ENCODE peak calls at places on chromosomes 12 and 14, in nine cellular contexts. One of them, this sample, is unnamed.
A peak's percentile ranks its signal among the peaks of the same experiment; 100 is the strongest.

GRCh38 chr14:76908834-76909233 is 82.6 kb downstream of the LRRC74A start:
- DNase-seq in WERI-Rb-1: no peak
- DNase-seq in suprapubic skin: no peak
- DNase-seq in body of pancreas: peak; percentile 68
- DNase-seq in A549: no peak
- DNase-seq in ovary: no peak
- DNase-seq in right atrium auricular region: no peak
- DNase-seq in heart right ventricle: no peak
- DNase-seq in CD8-positive, alpha-beta T cell: peak; percentile 44
- DNase-seq in this sample: peak; percentile 29

GRCh38 chr14:65210118-65210826 is 108.0 kb upstream of the MAX start:
- DNase-seq in WERI-Rb-1: no peak
- DNase-seq in suprapubic skin: no peak
- DNase-seq in body of pancreas: peak; percentile 23
- DNase-seq in A549: no peak
- DNase-seq in ovary: no peak
- DNase-seq in right atrium auricular region: no peak
- DNase-seq in heart right ventricle: no peak
- DNase-seq in CD8-positive, alpha-beta T cell: no peak
- DNase-seq in this sample: no peak

GRCh38 chr14:53740570-53740969 is 216.1 kb downstream of the BMP4 start:
- DNase-seq in WERI-Rb-1: no peak
- DNase-seq in suprapubic skin: no peak
- DNase-seq in body of pancreas: no peak
- DNase-seq in A549: no peak
- DNase-seq in ovary: no peak
- DNase-seq in right atrium auricular region: no peak
- DNase-seq in heart right ventricle: no peak
- DNase-seq in CD8-positive, alpha-beta T cell: no peak
- DNase-seq in this sample: no peak

GRCh38 chr12:117567644-117568043 is 206.2 kb upstream of the NOS1 start:
- DNase-seq in WERI-Rb-1: no peak
- DNase-seq in suprapubic skin: no peak
- DNase-seq in body of pancreas: no peak
- DNase-seq in A549: no peak
- DNase-seq in ovary: no peak
- DNase-seq in right atrium auricular region: no peak
- DNase-seq in heart right ventricle: no peak
- DNase-seq in CD8-positive, alpha-beta T cell: no peak
- DNase-seq in this sample: no peak

GRCh38 chr12:116474331-116474730 is 84.8 kb upstream of the MAP1LC3B2 start:
- DNase-seq in WERI-Rb-1: no peak
- DNase-seq in suprapubic skin: no peak
- DNase-seq in body of pancreas: no peak
- DNase-seq in A549: no peak
- DNase-seq in ovary: no peak
- DNase-seq in right atrium auricular region: no peak
- DNase-seq in heart right ventricle: no peak
- DNase-seq in CD8-positive, alpha-beta T cell: no peak
- DNase-seq in this sample: no peak

GRCh38 chr12:4858385-4858784 is 51.3 kb upstream of the KCNA1 start:
- DNase-seq in WERI-Rb-1: peak; percentile 82
- DNase-seq in suprapubic skin: no peak
- DNase-seq in body of pancreas: peak; percentile 37
- DNase-seq in A549: no peak
- DNase-seq in ovary: no peak
- DNase-seq in right atrium auricular region: no peak
- DNase-seq in heart right ventricle: no peak
- DNase-seq in CD8-positive, alpha-beta T cell: no peak
- DNase-seq in this sample: peak; percentile 11

GRCh38 chr12:56143870-56144269 is 8.5 kb upstream of the MYL6B start:
- DNase-seq in WERI-Rb-1: no peak
- DNase-seq in suprapubic skin: no peak
- DNase-seq in body of pancreas: no peak
- DNase-seq in A549: no peak
- DNase-seq in ovary: no peak
- DNase-seq in right atrium auricular region: no peak
- DNase-seq in heart right ventricle: peak; percentile 58
- DNase-seq in CD8-positive, alpha-beta T cell: no peak
- DNase-seq in this sample: no peak

GRCh38 chr12:40185303-40185693 is 39.5 kb upstream of the LRRK2 start:
- DNase-seq in WERI-Rb-1: no peak
- DNase-seq in suprapubic skin: no peak
- DNase-seq in body of pancreas: no peak
- DNase-seq in A549: no peak
- DNase-seq in ovary: no peak
- DNase-seq in right atrium auricular region: no peak
- DNase-seq in heart right ventricle: no peak
- DNase-seq in CD8-positive, alpha-beta T cell: no peak
- DNase-seq in this sample: no peak

GRCh38 chr14:61615743-61616523 is 79.4 kb upstream of the HIF1A start:
- DNase-seq in WERI-Rb-1: no peak
- DNase-seq in suprapubic skin: no peak
- DNase-seq in body of pancreas: no peak
- DNase-seq in A549: no peak
- DNase-seq in ovary: no peak
- DNase-seq in right atrium auricular region: no peak
- DNase-seq in heart right ventricle: no peak
- DNase-seq in CD8-positive, alpha-beta T cell: no peak
- DNase-seq in this sample: no peak

GRCh38 chr12:90977224-90977623 is 22.2 kb upstream of the CCER1 start:
- DNase-seq in WERI-Rb-1: no peak
- DNase-seq in suprapubic skin: no peak
- DNase-seq in body of pancreas: no peak
- DNase-seq in A549: no peak
- DNase-seq in ovary: no peak
- DNase-seq in right atrium auricular region: no peak
- DNase-seq in heart right ventricle: no peak
- DNase-seq in CD8-positive, alpha-beta T cell: no peak
- DNase-seq in this sample: no peak

GRCh38 chr12:41190360-41190759 is 2.2 kb downstream of the PDZRN4 start:
- DNase-seq in WERI-Rb-1: peak; percentile 33
- DNase-seq in suprapubic skin: no peak
- DNase-seq in body of pancreas: no peak
- DNase-seq in A549: peak; percentile 42
- DNase-seq in ovary: no peak
- DNase-seq in right atrium auricular region: no peak
- DNase-seq in heart right ventricle: no peak
- DNase-seq in CD8-positive, alpha-beta T cell: no peak
- DNase-seq in this sample: no peak

GRCh38 chr12:94247256-94247655 is 98.9 kb downstream of the PLXNC1 start:
- DNase-seq in WERI-Rb-1: no peak
- DNase-seq in suprapubic skin: no peak
- DNase-seq in body of pancreas: no peak
- DNase-seq in A549: no peak
- DNase-seq in ovary: no peak
- DNase-seq in right atrium auricular region: no peak
- DNase-seq in heart right ventricle: no peak
- DNase-seq in CD8-positive, alpha-beta T cell: no peak
- DNase-seq in this sample: no peak

GRCh38 chr12:94644622-94645021 is 5.7 kb downstream of the TMCC3 start:
- DNase-seq in WERI-Rb-1: no peak
- DNase-seq in suprapubic skin: no peak
- DNase-seq in body of pancreas: peak; percentile 47
- DNase-seq in A549: no peak
- DNase-seq in ovary: no peak
- DNase-seq in right atrium auricular region: no peak
- DNase-seq in heart right ventricle: no peak
- DNase-seq in CD8-positive, alpha-beta T cell: no peak
- DNase-seq in this sample: no peak

GRCh38 chr12:95547522-95548055 is 3.7 kb downstream of the USP44 start:
- DNase-seq in WERI-Rb-1: no peak
- DNase-seq in suprapubic skin: no peak
- DNase-seq in body of pancreas: peak; percentile 52
- DNase-seq in A549: no peak
- DNase-seq in ovary: no peak
- DNase-seq in right atrium auricular region: no peak
- DNase-seq in heart right ventricle: no peak
- DNase-seq in CD8-positive, alpha-beta T cell: no peak
- DNase-seq in this sample: no peak

GRCh38 chr12:81598205-81598604 is 160.9 kb downstream of the PPFIA2 start:
- DNase-seq in WERI-Rb-1: peak; percentile 61
- DNase-seq in suprapubic skin: no peak
- DNase-seq in body of pancreas: no peak
- DNase-seq in A549: no peak
- DNase-seq in ovary: no peak
- DNase-seq in right atrium auricular region: no peak
- DNase-seq in heart right ventricle: no peak
- DNase-seq in CD8-positive, alpha-beta T cell: no peak
- DNase-seq in this sample: peak; percentile 1

GRCh38 chr12:99053599-99054362 is 408.7 kb downstream of the APAF1 start:
- DNase-seq in WERI-Rb-1: no peak
- DNase-seq in suprapubic skin: no peak
- DNase-seq in body of pancreas: no peak
- DNase-seq in A549: no peak
- DNase-seq in ovary: no peak
- DNase-seq in right atrium auricular region: no peak
- DNase-seq in heart right ventricle: no peak
- DNase-seq in CD8-positive, alpha-beta T cell: no peak
- DNase-seq in this sample: no peak

GRCh38 chr12:1435456-1435855 is 158.9 kb downstream of the FBXL14 start:
- DNase-seq in WERI-Rb-1: no peak
- DNase-seq in suprapubic skin: no peak
- DNase-seq in body of pancreas: peak; percentile 11
- DNase-seq in A549: no peak
- DNase-seq in ovary: no peak
- DNase-seq in right atrium auricular region: no peak
- DNase-seq in heart right ventricle: no peak
- DNase-seq in CD8-positive, alpha-beta T cell: no peak
- DNase-seq in this sample: peak; percentile 70

GRCh38 chr14:92625213-92625612 is 111.6 kb downstream of the RIN3 start:
- DNase-seq in WERI-Rb-1: no peak
- DNase-seq in suprapubic skin: no peak
- DNase-seq in body of pancreas: no peak
- DNase-seq in A549: peak; percentile 64
- DNase-seq in ovary: no peak
- DNase-seq in right atrium auricular region: no peak
- DNase-seq in heart right ventricle: no peak
- DNase-seq in CD8-positive, alpha-beta T cell: no peak
- DNase-seq in this sample: no peak

GRCh38 chr12:6461401-6462233 is 8.9 kb downstream of the VAMP1 start:
- DNase-seq in WERI-Rb-1: no peak
- DNase-seq in suprapubic skin: no peak
- DNase-seq in body of pancreas: peak; percentile 81
- DNase-seq in A549: no peak
- DNase-seq in ovary: no peak
- DNase-seq in right atrium auricular region: peak; percentile 64
- DNase-seq in heart right ventricle: no peak
- DNase-seq in CD8-positive, alpha-beta T cell: peak; percentile 86
- DNase-seq in this sample: peak; percentile 73

GRCh38 chr12:96237465-96238077 is 43.4 kb downstream of the ELK3 start:
- DNase-seq in WERI-Rb-1: no peak
- DNase-seq in suprapubic skin: peak; percentile 87
- DNase-seq in body of pancreas: peak; percentile 60
- DNase-seq in A549: no peak
- DNase-seq in ovary: peak; percentile 47
- DNase-seq in right atrium auricular region: peak; percentile 91
- DNase-seq in heart right ventricle: peak; percentile 75
- DNase-seq in CD8-positive, alpha-beta T cell: peak; percentile 61
- DNase-seq in this sample: no peak

GRCh38 chr14:66495214-66496098 is 9.3 kb downstream of the CCDC196 start:
- DNase-seq in WERI-Rb-1: peak; percentile 52
- DNase-seq in suprapubic skin: no peak
- DNase-seq in body of pancreas: peak; percentile 79
- DNase-seq in A549: peak; percentile 40
- DNase-seq in ovary: peak; percentile 11
- DNase-seq in right atrium auricular region: peak; percentile 62
- DNase-seq in heart right ventricle: peak; percentile 56
- DNase-seq in CD8-positive, alpha-beta T cell: peak; percentile 19
- DNase-seq in this sample: peak; percentile 78

DNA sequence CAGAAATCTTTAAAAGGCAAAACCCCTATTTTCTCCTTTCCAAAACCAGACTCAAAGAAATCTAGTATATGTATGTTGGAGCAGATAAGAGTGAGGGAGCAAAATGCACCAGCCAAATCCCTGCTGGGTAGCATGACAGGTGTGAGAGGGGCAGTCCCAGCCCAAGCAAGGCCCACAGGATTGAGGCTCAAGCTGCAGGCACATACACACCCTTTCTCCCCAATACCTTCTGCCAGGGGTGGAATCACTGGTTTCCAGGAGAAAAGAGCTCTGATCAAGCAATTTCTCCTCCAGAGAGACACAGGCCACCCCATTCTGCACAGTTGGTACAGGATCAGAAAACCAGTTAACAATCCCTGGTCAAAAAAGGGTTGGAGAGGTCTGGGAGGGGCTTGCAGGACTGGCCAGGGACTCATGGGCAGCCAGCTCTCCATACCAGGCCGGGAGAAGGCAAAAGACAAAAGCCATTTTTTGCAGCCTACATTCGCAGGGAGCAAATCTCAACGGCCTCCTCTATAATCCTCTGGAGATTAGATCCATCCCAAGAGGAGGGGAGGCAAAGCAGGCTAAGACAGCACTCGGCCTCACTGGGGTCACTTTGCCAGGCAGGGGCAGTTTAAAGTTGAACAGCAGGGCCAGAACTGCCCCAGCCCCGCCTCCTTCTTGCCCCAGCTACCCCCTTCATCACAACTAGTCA is 2.1 kb downstream of the KMT2D start:
- DNase-seq in WERI-Rb-1: peak; percentile 69
- DNase-seq in suprapubic skin: no peak
- DNase-seq in body of pancreas: no peak
- DNase-seq in A549: no peak
- DNase-seq in ovary: no peak
- DNase-seq in right atrium auricular region: no peak
- DNase-seq in heart right ventricle: no peak
- DNase-seq in CD8-positive, alpha-beta T cell: no peak
- DNase-seq in this sample: no peak
- H3K27ac ChIP-seq in WERI-Rb-1: peak overlapping the region; percentile 100
- H3K27ac ChIP-seq in suprapubic skin: no peak overlapping the region
- H3K27ac ChIP-seq in body of pancreas: peak overlapping the region; percentile 97
- H3K27ac ChIP-seq in A549: peak overlapping the region; percentile 94
- H3K27ac ChIP-seq in ovary: no peak overlapping the region
- H3K27ac ChIP-seq in right atrium auricular region: peak overlapping the region; percentile 98
- H3K27ac ChIP-seq in heart right ventricle: peak overlapping the region; percentile 100
- H3K27ac ChIP-seq in CD8-positive, alpha-beta T cell: no peak overlapping the region
- H3K27ac ChIP-seq in this sample: peak overlapping the region; percentile 95

GRCh38 chr12:15928345-15928744 is 17.2 kb downstream of the DERA start:
- DNase-seq in WERI-Rb-1: no peak
- DNase-seq in suprapubic skin: no peak
- DNase-seq in body of pancreas: no peak
- DNase-seq in A549: no peak
- DNase-seq in ovary: no peak
- DNase-seq in right atrium auricular region: no peak
- DNase-seq in heart right ventricle: no peak
- DNase-seq in CD8-positive, alpha-beta T cell: no peak
- DNase-seq in this sample: no peak
- H3K27ac ChIP-seq in WERI-Rb-1: no peak overlapping the region
- H3K27ac ChIP-seq in suprapubic skin: no peak overlapping the region
- H3K27ac ChIP-seq in body of pancreas: no peak overlapping the region
- H3K27ac ChIP-seq in A549: no peak overlapping the region
- H3K27ac ChIP-seq in ovary: no peak overlapping the region
- H3K27ac ChIP-seq in right atrium auricular region: no peak overlapping the region
- H3K27ac ChIP-seq in heart right ventricle: no peak overlapping the region
- H3K27ac ChIP-seq in CD8-positive, alpha-beta T cell: no peak overlapping the region
- H3K27ac ChIP-seq in this sample: no peak overlapping the region

GRCh38 chr14:22849212-22849819 is 12.9 kb downstream of the MMP14 start:
- DNase-seq in WERI-Rb-1: no peak
- DNase-seq in suprapubic skin: peak; percentile 89
- DNase-seq in body of pancreas: peak; percentile 25
- DNase-seq in A549: no peak
- DNase-seq in ovary: peak; percentile 87
- DNase-seq in right atrium auricular region: peak; percentile 81
- DNase-seq in heart right ventricle: peak; percentile 45
- DNase-seq in CD8-positive, alpha-beta T cell: no peak
- DNase-seq in this sample: no peak
- H3K27ac ChIP-seq in WERI-Rb-1: no peak overlapping the region
- H3K27ac ChIP-seq in suprapubic skin: peak overlapping the region; percentile 87
- H3K27ac ChIP-seq in body of pancreas: peak overlapping the region; percentile 65
- H3K27ac ChIP-seq in A549: no peak overlapping the region
- H3K27ac ChIP-seq in ovary: peak overlapping the region; percentile 97
- H3K27ac ChIP-seq in right atrium auricular region: peak overlapping the region; percentile 84
- H3K27ac ChIP-seq in heart right ventricle: peak overlapping the region; percentile 84
- H3K27ac ChIP-seq in CD8-positive, alpha-beta T cell: no peak overlapping the region
- H3K27ac ChIP-seq in this sample: no peak overlapping the region

GRCh38 chr14:100659345-100660001 is 67.2 kb upstream of the DLK1 start:
- DNase-seq in WERI-Rb-1: no peak
- DNase-seq in suprapubic skin: no peak
- DNase-seq in body of pancreas: no peak
- DNase-seq in A549: no peak
- DNase-seq in ovary: no peak
- DNase-seq in right atrium auricular region: no peak
- DNase-seq in heart right ventricle: no peak
- DNase-seq in CD8-positive, alpha-beta T cell: no peak
- DNase-seq in this sample: no peak
- H3K27ac ChIP-seq in WERI-Rb-1: no peak overlapping the region
- H3K27ac ChIP-seq in suprapubic skin: no peak overlapping the region
- H3K27ac ChIP-seq in body of pancreas: no peak overlapping the region
- H3K27ac ChIP-seq in A549: no peak overlapping the region
- H3K27ac ChIP-seq in ovary: no peak overlapping the region
- H3K27ac ChIP-seq in right atrium auricular region: no peak overlapping the region
- H3K27ac ChIP-seq in heart right ventricle: no peak overlapping the region
- H3K27ac ChIP-seq in CD8-positive, alpha-beta T cell: no peak overlapping the region
- H3K27ac ChIP-seq in this sample: no peak overlapping the region